ENCODE peak calls at places on chromosomes 5 and 9, in six cellular contexts. J is IMR-90, X is H9, W is trophoblast cell, U is H1, P is mesenchymal stem cell. O is an unnamed sample.

GRCh38 chr5:81303563-81303962 is 2.2 kb downstream of the ZCCHC9 start:
- DNase-seq in J (peak), P (peak), W (peak), U (no peak), X (no peak), O (no peak)

GRCh38 chr5:171688696-171689495 is 96.7 kb upstream of the SMIM23 start:
- DNase-seq in W (no peak), P (no peak), X (no peak), U (no peak), J (no peak), O (no peak)

GRCh38 chr5:172569862-172570558 is 71.1 kb upstream of the NEURL1B start:
- DNase-seq in J (no peak), U (no peak), W (no peak), X (peak), P (no peak), O (no peak)

GRCh38 chr5:107619781-107620180 is 51.0 kb downstream of the EFNA5 start:
- DNase-seq in X (no peak), U (no peak), W (no peak), P (no peak), J (no peak), O (no peak)

GRCh38 chr9:83220737-83221136 is 157.8 kb upstream of the RASEF start:
- DNase-seq in U (no peak), X (no peak), P (peak), J (peak), W (peak), O (no peak)

GRCh38 chr9:32350682-32351081 is 33.8 kb upstream of the ACO1 start:
- DNase-seq in W (peak), P (peak), J (peak), U (no peak), X (no peak), O (no peak)

GRCh38 chr9:20355022-20355421 is 267.3 kb downstream of the MLLT3 start:
- DNase-seq in W (peak), J (peak), U (no peak), X (no peak), P (peak), O (no peak)

GRCh38 chr5:39115644-39116346 is 41.6 kb upstream of the RICTOR start:
- DNase-seq in J (no peak), X (no peak), P (no peak), U (no peak), W (peak), O (no peak)

GRCh38 chr9:107176701-107177100 is 106.4 kb upstream of the RAD23B start:
- DNase-seq in X (no peak), W (no peak), P (peak), J (peak), U (no peak), O (no peak)

DNA sequence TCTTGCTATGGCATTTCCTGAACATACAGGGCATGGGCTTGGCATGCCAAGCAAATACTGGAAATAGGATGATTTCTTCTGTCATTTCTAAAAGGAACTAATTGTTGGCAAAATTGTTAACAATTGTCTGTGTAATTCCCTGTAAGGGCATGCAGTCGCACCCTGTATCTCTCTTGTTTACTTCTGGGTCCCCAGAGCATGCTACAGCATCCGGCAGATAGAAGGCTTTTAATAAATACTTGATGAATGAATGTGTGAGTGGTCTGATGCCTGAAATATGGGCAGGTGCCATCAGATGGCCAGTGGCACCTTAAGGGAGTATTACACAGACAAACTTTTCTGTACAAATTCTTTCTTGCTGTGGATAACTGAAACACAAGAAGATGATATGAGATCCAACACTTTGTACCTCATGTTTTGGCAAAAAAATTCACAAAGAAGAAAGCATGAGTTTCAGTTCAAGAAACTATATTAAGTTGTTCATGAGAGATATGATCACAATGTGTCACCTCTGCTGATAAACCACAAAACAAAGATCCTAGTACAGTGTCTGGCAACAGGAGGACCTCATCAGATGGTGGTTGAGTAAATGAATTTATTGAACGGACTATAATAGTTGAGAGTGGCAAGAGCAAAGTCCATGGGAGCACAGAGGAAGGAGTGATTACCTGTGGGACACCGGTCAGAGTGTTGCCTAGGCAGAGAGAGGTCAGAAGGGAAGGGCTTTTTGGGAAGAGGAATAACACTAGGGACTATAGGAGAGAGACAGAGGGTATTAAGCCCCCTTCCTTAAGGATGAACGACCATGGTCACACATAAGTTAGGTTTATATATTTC is 194.2 kb downstream of the ATP10B start:
- DNase-seq in U (no peak), J (no peak), W (no peak), P (no peak), X (no peak), O (no peak)
- H2BK5ac ChIP-seq in U (no peak), J (no peak), W (no peak), P (no peak), X (no peak), O (no peak)

GRCh38 chr9:128396970-128397613 is 23.6 kb upstream of the CERCAM start:
- DNase-seq in J (no peak), U (no peak), W (no peak), X (peak), P (no peak), O (no peak)
- H3K4me2 ChIP-seq in J (no peak), U (peak), W (no peak), X (no peak), P (no peak), O (no peak)

DNA sequence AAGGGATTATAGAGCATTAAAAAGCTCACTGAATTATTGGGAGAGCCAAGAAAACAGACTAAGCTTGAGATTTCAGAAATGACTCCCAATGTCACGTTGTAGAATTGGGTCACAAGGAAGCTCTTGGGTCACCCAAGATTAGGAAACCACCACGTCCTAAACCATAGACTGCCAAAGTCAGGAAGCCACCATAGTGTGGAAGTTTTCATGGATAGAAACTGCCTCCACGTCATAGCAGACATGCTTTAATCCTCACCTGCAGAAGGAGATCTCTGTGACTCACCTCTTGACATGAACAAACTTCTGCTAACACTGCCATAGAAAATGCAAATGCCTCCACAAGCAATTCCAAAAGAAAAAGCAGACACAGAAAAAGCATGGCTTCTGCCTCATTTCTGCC is 106.3 kb downstream of the SLC1A3 start:
- DNase-seq in X (no peak), P (no peak), U (no peak), J (no peak), W (peak), O (no peak)
- H3K14ac ChIP-seq in X (no peak), P (no peak), U (no peak), J (no peak), W (no peak), O (no peak)

DNA sequence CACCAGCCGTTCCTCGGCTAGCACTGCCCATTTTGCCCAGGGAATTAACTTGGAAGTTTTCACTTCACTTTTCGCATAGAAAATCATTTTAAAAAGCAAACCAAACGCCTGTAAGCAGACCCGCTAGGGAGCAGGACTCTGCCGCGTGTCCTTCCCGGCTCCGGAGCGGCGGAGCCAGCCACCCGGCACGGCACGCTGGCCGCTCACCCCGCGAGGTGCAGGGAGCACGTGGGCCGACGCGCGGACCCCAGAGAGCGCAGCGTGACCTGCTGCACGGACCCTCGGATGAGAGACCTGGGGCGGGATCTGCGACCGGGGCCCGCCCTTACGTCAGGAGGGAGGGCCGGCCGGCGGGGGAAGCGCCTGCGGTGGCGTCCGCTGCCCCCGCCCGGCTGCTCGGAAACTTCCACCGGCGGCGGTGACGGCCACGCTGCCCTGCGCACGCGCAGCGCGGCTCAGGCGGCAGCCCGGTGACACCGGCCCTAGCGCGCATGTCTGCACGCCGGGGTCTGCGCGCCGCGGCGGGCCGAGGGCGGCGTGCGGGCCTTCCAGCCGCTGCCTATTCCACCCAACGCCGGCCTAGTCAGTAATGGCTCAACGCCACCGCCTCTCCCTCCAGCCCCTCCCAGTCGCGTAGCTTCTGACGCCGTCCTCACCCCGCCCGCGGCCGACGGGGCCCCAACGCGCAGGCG is 504 bp upstream of the TENT4A start:
- DNase-seq in X (peak), U (peak), P (peak), J (peak), W (peak), O (peak)
- H2BK5ac ChIP-seq in X (no peak), U (peak), P (peak), J (peak), W (peak), O (peak)

DNA sequence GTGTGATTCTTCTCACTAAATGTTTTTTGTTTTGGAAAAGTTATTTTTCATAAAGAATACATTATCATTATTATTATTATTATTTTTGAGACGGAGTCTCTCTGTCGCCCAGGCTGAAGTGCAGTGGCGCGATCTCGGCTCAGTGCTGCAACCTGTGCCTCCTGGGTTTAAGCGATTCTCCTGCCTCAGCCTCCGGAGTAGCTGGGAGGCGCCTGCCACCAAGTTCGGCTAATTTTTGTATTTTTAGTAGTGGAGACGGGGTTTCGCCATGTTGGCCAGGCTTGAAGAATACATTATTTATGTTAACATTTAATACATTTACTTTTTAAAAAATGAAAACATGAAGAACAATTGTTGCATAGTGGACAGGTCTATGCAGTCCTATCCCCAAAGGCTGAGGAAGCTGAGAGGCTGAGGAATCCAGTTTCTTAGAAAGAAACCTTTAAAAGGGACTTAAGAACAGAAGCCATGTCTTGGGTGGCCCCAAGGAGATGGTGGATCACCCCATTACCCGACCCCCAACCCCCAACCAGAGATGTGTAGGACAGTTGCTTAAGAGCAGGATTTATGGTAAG is 2.0 kb downstream of the TMEM38B start:
- DNase-seq in W (no peak), P (no peak), U (no peak), J (no peak), X (no peak), O (no peak)
- H3K4me2 ChIP-seq in W (no peak), P (no peak), U (no peak), J (no peak), X (no peak), O (no peak)

GRCh38 chr9:36386396-36386795 is 13.7 kb downstream of the RNF38 start:
- DNase-seq in U (no peak), X (no peak), J (no peak), W (peak), P (no peak), O (no peak)

GRCh38 chr9:36392489-36392888 is 7.6 kb downstream of the RNF38 start:
- DNase-seq in W (no peak), J (peak), U (no peak), P (peak), X (no peak), O (no peak)

DNA sequence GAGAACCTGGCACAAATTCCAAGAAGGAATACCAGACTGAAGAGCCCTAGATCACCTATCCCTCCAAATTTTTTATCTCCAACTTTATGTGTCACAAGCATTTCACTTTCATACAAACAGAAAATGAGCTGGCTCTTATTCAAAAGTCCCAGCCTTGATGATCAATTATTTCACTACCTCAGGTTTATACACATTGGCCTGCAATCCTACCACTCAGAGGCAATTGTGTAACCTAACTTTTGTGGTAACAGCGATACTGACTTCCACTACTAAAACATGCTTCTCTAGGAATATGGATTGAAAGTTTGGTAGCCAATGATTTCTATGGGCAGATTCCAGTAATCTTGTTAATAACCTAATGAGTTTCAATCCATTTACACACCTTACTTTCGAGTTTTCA is 10.5 kb downstream of the RNF38 start:
- DNase-seq in W (no peak), J (no peak), U (no peak), P (no peak), X (no peak), O (no peak)
- H3K14ac ChIP-seq in W (no peak), J (no peak), U (no peak), P (no peak), X (no peak), O (no peak)

GRCh38 chr9:91886433-91887031 is 63.5 kb downstream of the ROR2 start:
- DNase-seq in W (peak), J (no peak), P (peak), U (peak), X (peak), O (peak)
- H2BK5ac ChIP-seq in W (no peak), J (peak), P (peak), U (no peak), X (no peak), O (peak)

DNA sequence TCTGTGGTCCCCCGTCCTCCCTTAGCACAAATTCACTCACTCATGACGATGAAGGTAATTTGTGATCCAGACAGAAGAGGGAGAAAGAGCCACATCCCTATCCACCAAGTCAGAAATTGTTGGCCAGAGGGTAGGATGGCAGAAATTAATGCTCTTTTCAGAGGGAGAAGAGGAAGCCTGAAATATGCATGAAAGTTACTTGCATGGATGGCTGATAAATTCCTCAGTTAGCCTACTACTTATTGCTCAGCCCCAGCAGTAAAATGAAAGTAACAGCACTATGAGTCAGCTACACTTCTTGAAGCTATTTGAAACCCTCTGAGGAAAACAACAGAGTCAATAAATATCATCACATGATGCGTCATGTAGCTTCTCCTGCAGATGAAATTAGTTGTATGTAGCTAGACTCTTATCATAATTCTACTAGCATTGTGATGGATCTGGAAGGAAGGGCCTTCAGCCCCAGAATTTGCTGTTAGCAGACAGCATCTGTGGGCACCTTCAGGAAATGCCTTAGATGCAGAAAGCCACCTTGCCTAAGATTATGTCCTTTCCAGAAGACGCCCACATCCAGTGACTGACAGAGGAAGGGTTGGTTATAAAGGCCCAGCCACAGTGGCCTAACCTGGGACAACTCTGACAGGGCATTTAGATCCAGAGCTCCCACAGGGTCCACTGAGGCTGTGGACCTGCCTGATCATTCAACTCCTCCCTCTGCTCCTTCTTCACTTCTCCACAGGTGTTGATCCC is 81.2 kb upstream of the CCDC112 start:
- DNase-seq in J (peak), W (peak), U (no peak), X (no peak), P (peak), O (no peak)
- H3K4me2 ChIP-seq in J (peak), W (no peak), U (no peak), X (no peak), P (peak), O (no peak)